ENCODE peak calls at places on chromosomes 5 and 9, in ten cellular contexts. D is RPMI7951; T is activated effector memory CD4-positive, alpha-beta T cell treated with Interleukin-2 at 50 U/mL for 16 hours; P is Kasumi-1; H is mucosa of gallbladder; L is KBM-7; Z is H4; R is naive thymus-derived CD8-positive, alpha-beta T cell; F is GM03348; M is vagina. U is an unnamed sample.

GRCh38 chr5:4113426-4113825 is 517.8 kb downstream of the IRX1 start:
- DNase-seq in D (no peak), T (no peak), P (no peak), H (no peak), L (no peak), Z (no peak), R (no peak), F (no peak), M (peak; percentile 62), U (no peak)

GRCh38 chr5:127875235-127876021 is 172.2 kb downstream of the CCDC192 start:
- DNase-seq in D (peak; percentile 59), T (no peak), P (peak; percentile 23), H (peak; percentile 67), L (peak; percentile 40), Z (peak; percentile 67), R (peak; percentile 12), F (no peak), M (no peak), U (no peak)

GRCh38 chr5:149151717-149152116 is 10.4 kb downstream of the ABLIM3 start:
- DNase-seq in D (no peak), T (no peak), P (peak; percentile 10), H (no peak), L (no peak), Z (peak; percentile 18), R (no peak), F (no peak), M (no peak), U (no peak)

GRCh38 chr9:138021251-138022056 is 143.9 kb downstream of the CACNA1B start:
- DNase-seq in D (no peak), T (no peak), P (no peak), H (no peak), L (no peak), Z (no peak), R (no peak), F (no peak), M (peak; percentile 65), U (no peak)

GRCh38 chr9:131310833-131311554 is 21.5 kb downstream of the PLPP7 start:
- DNase-seq in D (no peak), T (peak; percentile 52), P (no peak), H (peak; percentile 24), L (peak; percentile 18), Z (no peak), R (peak; percentile 78), F (no peak), M (no peak), U (no peak)

GRCh38 chr5:132425009-132425937 is 55.8 kb downstream of the SLC22A5 start:
- DNase-seq in D (peak; percentile 84), T (peak; percentile 53), P (peak; percentile 25), H (no peak), L (no peak), Z (no peak), R (peak; percentile 69), F (peak; percentile 77), M (peak; percentile 82), U (peak; percentile 53)

GRCh38 chr5:150045512-150045911 is 40.8 kb downstream of the CSF1R start:
- DNase-seq in D (no peak), T (no peak), P (no peak), H (no peak), L (no peak), Z (no peak), R (no peak), F (no peak), M (peak; percentile 58), U (no peak)

GRCh38 chr9:35568196-35568595 is 36.9 kb upstream of the TESK1 start:
- DNase-seq in D (no peak), T (no peak), P (no peak), H (no peak), L (no peak), Z (no peak), R (no peak), F (no peak), M (no peak), U (no peak)

GRCh38 chr5:31711363-31711762 is 72.4 kb downstream of the PDZD2 start:
- DNase-seq in D (no peak), T (no peak), P (no peak), H (no peak), L (no peak), Z (no peak), R (no peak), F (no peak), M (no peak), U (no peak)

U was measured in BJ.